ENCODE peak calls at places on chromosomes 6 and 20, in eight cellular contexts. One of them, this sample, is unnamed.
A peak's percentile ranks its signal among the peaks of the same experiment; 100 is the strongest.

GRCh38 chr20:1803216-1804128 is 91.7 kb upstream of the SIRPA start:
- DNase-seq in K562: no peak
- DNase-seq in adrenal gland: peak; percentile 57
- DNase-seq in Peyer's patch: peak; percentile 65
- DNase-seq in breast epithelium: no peak
- DNase-seq in SJSA1: no peak
- DNase-seq in psoas muscle: peak; percentile 76
- DNase-seq in CD8-positive, alpha-beta memory T cell: no peak
- DNase-seq in this sample: peak; percentile 28

GRCh38 chr6:107115695-107116327 is 496 bp upstream of the BEND3 start:
- DNase-seq in Peyer's patch: peak; percentile 66
- DNase-seq in CD8-positive, alpha-beta memory T cell: no peak
- DNase-seq in adrenal gland: peak; percentile 37
- DNase-seq in SJSA1: peak; percentile 59
- DNase-seq in K562: peak; percentile 66
- DNase-seq in breast epithelium: no peak
- DNase-seq in psoas muscle: no peak
- DNase-seq in this sample: peak; percentile 23

GRCh38 chr20:2984028-2984501 is 59.4 kb upstream of the GNRH2 start:
- DNase-seq in breast epithelium: no peak
- DNase-seq in Peyer's patch: no peak
- DNase-seq in psoas muscle: no peak
- DNase-seq in SJSA1: no peak
- DNase-seq in CD8-positive, alpha-beta memory T cell: no peak
- DNase-seq in K562: no peak
- DNase-seq in adrenal gland: no peak
- DNase-seq in this sample: no peak

GRCh38 chr6:9496837-9497236 is 918.0 kb downstream of the TFAP2A start:
- DNase-seq in SJSA1: no peak
- DNase-seq in breast epithelium: no peak
- DNase-seq in adrenal gland: no peak
- DNase-seq in Peyer's patch: no peak
- DNase-seq in K562: no peak
- DNase-seq in CD8-positive, alpha-beta memory T cell: no peak
- DNase-seq in psoas muscle: no peak
- DNase-seq in this sample: no peak

GRCh38 chr20:45044084-45044573 is 56.8 kb downstream of the KCNS1 start:
- DNase-seq in breast epithelium: no peak
- DNase-seq in adrenal gland: peak; percentile 53
- DNase-seq in K562: peak; percentile 34
- DNase-seq in CD8-positive, alpha-beta memory T cell: peak; percentile 9
- DNase-seq in psoas muscle: no peak
- DNase-seq in SJSA1: peak; percentile 62
- DNase-seq in Peyer's patch: no peak
- DNase-seq in this sample: peak; percentile 21

GRCh38 chr6:132675749-132676148 is 16.8 kb upstream of the TAAR1 start:
- DNase-seq in CD8-positive, alpha-beta memory T cell: no peak
- DNase-seq in SJSA1: no peak
- DNase-seq in Peyer's patch: no peak
- DNase-seq in breast epithelium: no peak
- DNase-seq in adrenal gland: no peak
- DNase-seq in psoas muscle: no peak
- DNase-seq in K562: no peak
- DNase-seq in this sample: no peak

GRCh38 chr6:29255530-29255929 is 46.0 kb upstream of the OR14J1 start:
- DNase-seq in CD8-positive, alpha-beta memory T cell: no peak
- DNase-seq in K562: no peak
- DNase-seq in psoas muscle: no peak
- DNase-seq in Peyer's patch: no peak
- DNase-seq in breast epithelium: no peak
- DNase-seq in SJSA1: no peak
- DNase-seq in adrenal gland: no peak
- DNase-seq in this sample: no peak

GRCh38 chr20:3041818-3042504 is 1.5 kb upstream of the GNRH2 start:
- DNase-seq in adrenal gland: no peak
- DNase-seq in K562: no peak
- DNase-seq in SJSA1: no peak
- DNase-seq in breast epithelium: no peak
- DNase-seq in CD8-positive, alpha-beta memory T cell: no peak
- DNase-seq in psoas muscle: no peak
- DNase-seq in Peyer's patch: no peak
- DNase-seq in this sample: no peak

GRCh38 chr6:155187096-155187495 is 76.7 kb upstream of the CLDN20 start:
- DNase-seq in adrenal gland: no peak
- DNase-seq in Peyer's patch: no peak
- DNase-seq in breast epithelium: no peak
- DNase-seq in SJSA1: no peak
- DNase-seq in psoas muscle: no peak
- DNase-seq in K562: no peak
- DNase-seq in CD8-positive, alpha-beta memory T cell: no peak
- DNase-seq in this sample: no peak

GRCh38 chr6:98924647-98925046 is 23.1 kb downstream of the FBXL4 start:
- DNase-seq in psoas muscle: no peak
- DNase-seq in adrenal gland: no peak
- DNase-seq in SJSA1: no peak
- DNase-seq in K562: no peak
- DNase-seq in CD8-positive, alpha-beta memory T cell: no peak
- DNase-seq in Peyer's patch: peak; percentile 50
- DNase-seq in breast epithelium: no peak
- DNase-seq in this sample: peak; percentile 17

GRCh38 chr6:136526196-136526930 is 23.9 kb downstream of the MAP7 start:
- DNase-seq in psoas muscle: peak; percentile 53
- DNase-seq in CD8-positive, alpha-beta memory T cell: no peak
- DNase-seq in K562: no peak
- DNase-seq in Peyer's patch: no peak
- DNase-seq in adrenal gland: peak; percentile 27
- DNase-seq in breast epithelium: peak; percentile 31
- DNase-seq in SJSA1: no peak
- DNase-seq in this sample: peak; percentile 3

GRCh38 chr6:152575621-152576150 is 61.5 kb downstream of the SYNE1 start:
- DNase-seq in psoas muscle: no peak
- DNase-seq in SJSA1: no peak
- DNase-seq in K562: no peak
- DNase-seq in breast epithelium: peak; percentile 26
- DNase-seq in Peyer's patch: no peak
- DNase-seq in CD8-positive, alpha-beta memory T cell: no peak
- DNase-seq in adrenal gland: no peak
- DNase-seq in this sample: no peak

GRCh38 chr20:35002426-35003210 is 47.0 kb downstream of the MYH7B start:
- DNase-seq in breast epithelium: no peak
- DNase-seq in K562: no peak
- DNase-seq in CD8-positive, alpha-beta memory T cell: no peak
- DNase-seq in Peyer's patch: peak; percentile 34
- DNase-seq in psoas muscle: no peak
- DNase-seq in adrenal gland: no peak
- DNase-seq in SJSA1: no peak
- DNase-seq in this sample: peak; percentile 10

GRCh38 chr6:87487555-87487954 is 14.8 kb downstream of the SLC35A1 start:
- DNase-seq in CD8-positive, alpha-beta memory T cell: no peak
- DNase-seq in K562: no peak
- DNase-seq in adrenal gland: no peak
- DNase-seq in breast epithelium: no peak
- DNase-seq in SJSA1: peak; percentile 64
- DNase-seq in psoas muscle: no peak
- DNase-seq in Peyer's patch: no peak
- DNase-seq in this sample: no peak

GRCh38 chr6:87481936-87482335 is 9.2 kb downstream of the SLC35A1 start:
- DNase-seq in SJSA1: no peak
- DNase-seq in psoas muscle: no peak
- DNase-seq in K562: no peak
- DNase-seq in Peyer's patch: no peak
- DNase-seq in adrenal gland: no peak
- DNase-seq in CD8-positive, alpha-beta memory T cell: no peak
- DNase-seq in breast epithelium: no peak
- DNase-seq in this sample: no peak

GRCh38 chr6:87484491-87484890 is 11.7 kb downstream of the SLC35A1 start:
- DNase-seq in breast epithelium: no peak
- DNase-seq in psoas muscle: no peak
- DNase-seq in adrenal gland: no peak
- DNase-seq in Peyer's patch: no peak
- DNase-seq in CD8-positive, alpha-beta memory T cell: no peak
- DNase-seq in K562: no peak
- DNase-seq in SJSA1: no peak
- DNase-seq in this sample: no peak

GRCh38 chr6:87482382-87482781 is 9.6 kb downstream of the SLC35A1 start:
- DNase-seq in SJSA1: no peak
- DNase-seq in psoas muscle: no peak
- DNase-seq in adrenal gland: no peak
- DNase-seq in breast epithelium: no peak
- DNase-seq in Peyer's patch: no peak
- DNase-seq in K562: no peak
- DNase-seq in CD8-positive, alpha-beta memory T cell: no peak
- DNase-seq in this sample: no peak

GRCh38 chr6:87483929-87484328 is 11.2 kb downstream of the SLC35A1 start:
- DNase-seq in Peyer's patch: no peak
- DNase-seq in SJSA1: peak; percentile 77
- DNase-seq in psoas muscle: no peak
- DNase-seq in CD8-positive, alpha-beta memory T cell: no peak
- DNase-seq in adrenal gland: no peak
- DNase-seq in K562: peak; percentile 14
- DNase-seq in breast epithelium: no peak
- DNase-seq in this sample: no peak
- H3K27ac ChIP-seq in Peyer's patch: no peak overlapping the region
- H3K27ac ChIP-seq in SJSA1: no peak overlapping the region
- H3K27ac ChIP-seq in psoas muscle: no peak overlapping the region
- H3K27ac ChIP-seq in CD8-positive, alpha-beta memory T cell: no peak overlapping the region
- H3K27ac ChIP-seq in adrenal gland: no peak overlapping the region
- H3K27ac ChIP-seq in K562: no peak overlapping the region
- H3K27ac ChIP-seq in breast epithelium: no peak overlapping the region
- H3K27ac ChIP-seq in this sample: no peak overlapping the region

DNA sequence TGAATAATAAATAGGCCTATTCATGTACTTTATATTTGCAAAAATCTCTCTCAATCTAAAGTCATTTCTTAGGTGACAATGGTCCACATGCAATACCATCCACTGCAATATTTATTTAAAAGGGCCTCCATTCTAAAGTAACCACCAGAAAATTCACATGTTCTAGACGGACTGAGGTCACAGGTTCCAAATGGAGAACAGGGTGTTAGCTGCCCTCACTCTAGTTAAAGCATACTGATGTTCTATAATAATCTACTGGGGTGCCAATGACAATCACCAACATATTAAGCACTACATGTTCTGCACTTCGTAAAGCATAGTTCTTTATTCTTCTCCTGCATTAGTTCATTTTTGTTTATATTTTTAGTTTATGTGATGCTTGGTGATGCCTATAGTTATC is 1.2 kb downstream of the HBS1L start:
- DNase-seq in psoas muscle: no peak
- DNase-seq in SJSA1: no peak
- DNase-seq in CD8-positive, alpha-beta memory T cell: no peak
- DNase-seq in Peyer's patch: no peak
- DNase-seq in K562: no peak
- DNase-seq in adrenal gland: no peak
- DNase-seq in breast epithelium: no peak
- DNase-seq in this sample: no peak
- H3K4me3 ChIP-seq in psoas muscle: peak overlapping the region; percentile 78
- H3K4me3 ChIP-seq in SJSA1: peak overlapping the region; percentile 58
- H3K4me3 ChIP-seq in CD8-positive, alpha-beta memory T cell: peak overlapping the region; percentile 93
- H3K4me3 ChIP-seq in Peyer's patch: no peak overlapping the region
- H3K4me3 ChIP-seq in K562: peak overlapping the region; percentile 70
- H3K4me3 ChIP-seq in adrenal gland: peak overlapping the region; percentile 90
- H3K4me3 ChIP-seq in breast epithelium: peak overlapping the region; percentile 69
- H3K4me3 ChIP-seq in this sample: peak overlapping the region; percentile 88

GRCh38 chr6:160934157-160934556 is 57.4 kb upstream of the MAP3K4 start:
- DNase-seq in adrenal gland: no peak
- DNase-seq in psoas muscle: no peak
- DNase-seq in Peyer's patch: no peak
- DNase-seq in SJSA1: no peak
- DNase-seq in K562: no peak
- DNase-seq in breast epithelium: no peak
- DNase-seq in CD8-positive, alpha-beta memory T cell: no peak
- DNase-seq in this sample: no peak

GRCh38 chr6:160930547-160931377 is 60.8 kb upstream of the MAP3K4 start:
- DNase-seq in psoas muscle: peak; percentile 82
- DNase-seq in adrenal gland: peak; percentile 84
- DNase-seq in CD8-positive, alpha-beta memory T cell: peak; percentile 43
- DNase-seq in Peyer's patch: peak; percentile 80
- DNase-seq in breast epithelium: peak; percentile 58
- DNase-seq in K562: no peak
- DNase-seq in SJSA1: peak; percentile 68
- DNase-seq in this sample: peak; percentile 28

GRCh38 chr6:160929831-160930230 is 61.7 kb upstream of the MAP3K4 start:
- DNase-seq in Peyer's patch: no peak
- DNase-seq in K562: no peak
- DNase-seq in CD8-positive, alpha-beta memory T cell: no peak
- DNase-seq in psoas muscle: no peak
- DNase-seq in SJSA1: no peak
- DNase-seq in adrenal gland: no peak
- DNase-seq in breast epithelium: no peak
- DNase-seq in this sample: no peak

GRCh38 chr6:160933256-160933655 is 58.3 kb upstream of the MAP3K4 start:
- DNase-seq in adrenal gland: no peak
- DNase-seq in K562: no peak
- DNase-seq in breast epithelium: no peak
- DNase-seq in Peyer's patch: no peak
- DNase-seq in psoas muscle: no peak
- DNase-seq in CD8-positive, alpha-beta memory T cell: no peak
- DNase-seq in SJSA1: no peak
- DNase-seq in this sample: no peak

GRCh38 chr6:160931378-160932343 is 59.9 kb upstream of the MAP3K4 start:
- DNase-seq in breast epithelium: no peak
- DNase-seq in CD8-positive, alpha-beta memory T cell: no peak
- DNase-seq in adrenal gland: no peak
- DNase-seq in psoas muscle: no peak
- DNase-seq in SJSA1: no peak
- DNase-seq in K562: no peak
- DNase-seq in Peyer's patch: no peak
- DNase-seq in this sample: no peak
- H3K27ac ChIP-seq in breast epithelium: no peak overlapping the region
- H3K27ac ChIP-seq in CD8-positive, alpha-beta memory T cell: no peak overlapping the region
- H3K27ac ChIP-seq in adrenal gland: no peak overlapping the region
- H3K27ac ChIP-seq in psoas muscle: no peak overlapping the region
- H3K27ac ChIP-seq in SJSA1: no peak overlapping the region
- H3K27ac ChIP-seq in K562: no peak overlapping the region
- H3K27ac ChIP-seq in Peyer's patch: no peak overlapping the region
- H3K27ac ChIP-seq in this sample: no peak overlapping the region

DNA sequence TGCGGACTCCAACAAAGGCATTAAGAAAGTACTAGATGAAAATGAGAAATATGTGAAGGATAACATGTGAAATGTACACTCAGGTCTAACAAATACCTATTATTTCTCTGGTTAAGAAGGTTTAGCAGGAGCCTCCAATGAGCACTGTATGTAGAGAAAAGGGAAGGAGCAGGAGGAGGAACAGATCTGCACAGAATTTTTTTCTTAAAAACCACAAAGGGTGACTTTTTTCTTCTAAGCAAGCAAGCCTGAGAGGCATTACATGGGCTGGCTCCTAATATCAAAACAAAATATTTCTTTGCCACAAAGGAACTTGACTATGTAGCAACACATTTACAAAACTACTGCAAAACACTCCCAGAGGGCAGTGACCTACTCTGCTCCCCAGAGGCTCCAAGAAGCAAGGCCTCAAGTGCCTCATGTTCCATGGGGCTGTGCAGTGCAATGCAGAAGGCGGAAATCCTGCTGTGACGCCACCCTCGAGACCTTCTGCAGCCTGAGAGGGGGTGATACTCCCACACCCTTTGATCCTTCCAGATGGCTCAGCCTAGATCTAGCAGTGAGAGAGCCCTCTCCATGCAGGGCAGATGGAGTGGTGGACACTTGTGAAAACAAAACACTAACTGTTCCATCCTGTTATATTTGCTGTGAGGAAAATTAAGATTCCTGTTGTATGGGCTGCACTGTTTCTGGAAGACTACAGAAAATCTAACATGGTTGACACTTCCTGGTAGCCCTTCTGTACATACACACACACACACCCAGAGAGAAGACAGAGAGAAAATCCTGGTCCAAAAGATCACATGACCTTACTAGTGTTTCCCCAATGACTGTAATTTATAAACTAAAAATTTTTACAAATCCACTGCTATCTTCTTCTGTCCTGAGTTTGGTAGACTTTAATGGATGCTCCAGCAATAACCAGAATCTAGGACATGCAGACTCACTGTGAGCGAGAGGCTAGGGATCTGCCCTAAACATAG is 36.0 kb upstream of the SMIM29 start:
- DNase-seq in breast epithelium: no peak
- DNase-seq in K562: peak; percentile 69
- DNase-seq in adrenal gland: peak; percentile 38
- DNase-seq in psoas muscle: peak; percentile 79
- DNase-seq in Peyer's patch: no peak
- DNase-seq in SJSA1: no peak
- DNase-seq in CD8-positive, alpha-beta memory T cell: no peak
- DNase-seq in this sample: peak; percentile 58
- H3K4me3 ChIP-seq in breast epithelium: no peak overlapping the region
- H3K4me3 ChIP-seq in K562: no peak overlapping the region
- H3K4me3 ChIP-seq in adrenal gland: no peak overlapping the region
- H3K4me3 ChIP-seq in psoas muscle: no peak overlapping the region
- H3K4me3 ChIP-seq in Peyer's patch: no peak overlapping the region
- H3K4me3 ChIP-seq in SJSA1: no peak overlapping the region
- H3K4me3 ChIP-seq in CD8-positive, alpha-beta memory T cell: no peak overlapping the region
- H3K4me3 ChIP-seq in this sample: no peak overlapping the region